ENCODE peak calls at places on chromosomes 7 and 10, in seven cellular contexts. C is omental fat pad; A is left lung; T is CD8-positive, alpha-beta T cell; Z is tibial artery; S is neural crest cell; Q is H1. P is an unnamed sample.

GRCh38 chr7:126398851-126399529 is 853.8 kb downstream of the GRM8 start:
- DNase-seq in S (no peak), T (no peak), A (no peak), Q (no peak), C (no peak), Z (no peak), P (no peak)

GRCh38 chr7:138316421-138317043 is 143.5 kb upstream of the TRIM24 start:
- DNase-seq in Z (no peak), Q (no peak), C (no peak), T (no peak), S (no peak), A (no peak), P (no peak)

GRCh38 chr10:871951-872403 is 59.5 kb downstream of the LARP4B start:
- DNase-seq in S (no peak), T (no peak), A (no peak), Z (no peak), C (no peak), Q (no peak), P (no peak)

GRCh38 chr10:22803201-22803895 is 89.0 kb upstream of the PIP4K2A start:
- DNase-seq in T (no peak), C (no peak), A (no peak), S (no peak), Q (no peak), Z (no peak), P (no peak)

GRCh38 chr10:124653811-124654651 is 90.1 kb downstream of the FAM53B start:
- DNase-seq in A (peak; percentile 53), Z (no peak), Q (no peak), T (no peak), C (no peak), S (no peak), P (no peak)

GRCh38 chr10:99799613-99800012 is 17.2 kb downstream of the ABCC2 start:
- DNase-seq in A (no peak), Z (no peak), S (no peak), Q (no peak), T (no peak), C (no peak), P (no peak)

GRCh38 chr7:92584953-92585352 is 5.2 kb downstream of the FAM133B start:
- DNase-seq in Q (no peak), C (no peak), S (no peak), A (no peak), T (no peak), Z (no peak), P (no peak)

GRCh38 chr10:21523557-21524008 is 1.9 kb downstream of the SKIDA1 start:
- DNase-seq in S (no peak), T (no peak), Q (no peak), Z (no peak), A (no peak), C (no peak), P (peak; percentile 53)

GRCh38 chr7:148503900-148504487 is 86.6 kb upstream of the C7orf33 start:
- DNase-seq in T (no peak), C (no peak), Z (no peak), A (no peak), S (no peak), Q (no peak), P (no peak)

GRCh38 chr7:119999743-120000475 is 273.1 kb upstream of the KCND2 start:
- DNase-seq in Z (no peak), T (no peak), C (no peak), A (no peak), S (no peak), Q (no peak), P (no peak)

GRCh38 chr7:12256025-12256570 is 45.0 kb downstream of the TMEM106B start:
- DNase-seq in S (no peak), C (no peak), T (no peak), Q (no peak), A (no peak), Z (no peak), P (no peak)

GRCh38 chr10:43390333-43390732 is 18.7 kb downstream of the HNRNPF start:
- DNase-seq in A (no peak), T (no peak), Z (no peak), S (no peak), Q (no peak), C (no peak), P (no peak)

GRCh38 chr7:134720091-134720935 is 59.1 kb upstream of the CALD1 start:
- DNase-seq in T (no peak), S (no peak), C (no peak), A (no peak), Z (no peak), Q (no peak), P (no peak)

GRCh38 chr10:133249975-133250754 is 12.5 kb downstream of the VENTX start:
- DNase-seq in Z (no peak), C (no peak), T (no peak), A (no peak), S (no peak), Q (no peak), P (no peak)

GRCh38 chr10:71064413-71065118 is 147.8 kb upstream of the UNC5B start:
- DNase-seq in S (no peak), Q (no peak), T (no peak), C (no peak), Z (no peak), A (no peak), P (no peak)

GRCh38 chr7:106065560-106066500 is 46.3 kb downstream of the SYPL1 start:
- DNase-seq in C (no peak), T (no peak), Q (peak; percentile 42), A (no peak), Z (no peak), S (no peak), P (peak; percentile 65)

GRCh38 chr7:106063692-106064091 is 48.4 kb downstream of the SYPL1 start:
- DNase-seq in Z (no peak), S (no peak), Q (no peak), C (no peak), T (no peak), A (no peak), P (no peak)

GRCh38 chr7:106063039-106063438 is 49.1 kb downstream of the SYPL1 start:
- DNase-seq in T (no peak), S (no peak), A (no peak), Z (no peak), Q (no peak), C (no peak), P (peak; percentile 28)

GRCh38 chr7:106064329-106064728 is 47.8 kb downstream of the SYPL1 start:
- DNase-seq in S (no peak), C (no peak), T (no peak), Z (no peak), A (no peak), Q (no peak), P (peak; percentile 55)

DNA sequence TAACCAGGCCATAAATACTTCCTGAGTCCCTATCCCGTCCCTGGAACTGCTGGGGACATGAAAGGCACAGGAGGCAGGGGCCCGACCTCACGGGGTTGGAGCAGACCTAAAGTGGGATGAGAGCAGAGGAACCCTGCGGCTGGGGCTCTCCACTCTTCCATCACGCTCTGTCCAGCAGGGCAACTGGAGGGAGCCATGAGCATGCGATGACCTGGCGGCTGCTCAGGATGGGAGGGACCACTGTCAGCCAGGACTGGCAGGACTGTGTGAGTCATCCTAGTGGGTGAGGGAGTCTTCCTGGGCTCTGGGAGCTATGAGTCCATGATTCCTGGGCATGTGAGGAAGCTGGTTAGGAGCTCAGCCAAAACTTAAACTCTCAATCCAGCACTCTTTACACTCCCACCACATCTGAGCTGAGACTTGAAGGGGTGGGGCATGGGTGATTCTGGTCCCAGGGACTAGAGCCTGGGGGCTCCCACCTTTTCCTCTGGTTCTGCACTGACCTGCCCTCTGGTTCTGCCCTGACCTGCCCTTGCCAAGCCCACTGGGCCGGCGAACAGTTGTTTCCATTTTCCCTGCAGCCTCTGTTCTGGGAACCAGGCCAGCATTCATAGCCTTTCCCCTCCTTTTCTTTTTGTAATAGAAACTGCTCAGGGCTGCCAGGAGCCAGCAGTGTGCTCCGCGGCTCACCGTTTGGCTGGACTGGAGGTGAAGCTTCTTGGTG is 47.1 kb downstream of the SYPL1 start:
- DNase-seq in Z (peak; percentile 97), C (peak; percentile 63), Q (no peak), T (no peak), S (no peak), A (peak; percentile 81), P (peak; percentile 82)
- TF ChIP-seq CTCF in Z (peak; percentile 32), C (no peak), Q (no peak), T (no peak), S (no peak), A (no peak), P (no peak)

GRCh38 chr10:98135222-98135899 is 904 bp downstream of the R3HCC1L start:
- DNase-seq in A (no peak), S (no peak), Q (no peak), Z (no peak), T (no peak), C (no peak), P (no peak)

GRCh38 chr10:98131615-98132014 is 2.8 kb upstream of the R3HCC1L start:
- DNase-seq in T (no peak), Z (no peak), S (no peak), Q (no peak), C (no peak), A (no peak), P (no peak)

GRCh38 chr10:98134117-98134430 is 383 bp upstream of the R3HCC1L start:
- DNase-seq in S (no peak), C (no peak), Q (no peak), T (no peak), A (no peak), Z (no peak), P (no peak)

GRCh38 chr10:98138031-98138430 is 3.6 kb downstream of the R3HCC1L start:
- DNase-seq in Z (no peak), A (no peak), Q (no peak), T (no peak), S (no peak), C (no peak), P (no peak)

GRCh38 chr10:98134431-98135221 is at the start of gene R3HCC1L:
- DNase-seq in Z (peak; percentile 94), S (peak; percentile 91), C (peak; percentile 68), A (peak; percentile 97), T (peak; percentile 87), Q (peak; percentile 95), P (peak; percentile 95)
- TF ChIP-seq CTCF in Z (no peak), S (no peak), C (no peak), A (no peak), T (no peak), Q (no peak), P (no peak)

DNA sequence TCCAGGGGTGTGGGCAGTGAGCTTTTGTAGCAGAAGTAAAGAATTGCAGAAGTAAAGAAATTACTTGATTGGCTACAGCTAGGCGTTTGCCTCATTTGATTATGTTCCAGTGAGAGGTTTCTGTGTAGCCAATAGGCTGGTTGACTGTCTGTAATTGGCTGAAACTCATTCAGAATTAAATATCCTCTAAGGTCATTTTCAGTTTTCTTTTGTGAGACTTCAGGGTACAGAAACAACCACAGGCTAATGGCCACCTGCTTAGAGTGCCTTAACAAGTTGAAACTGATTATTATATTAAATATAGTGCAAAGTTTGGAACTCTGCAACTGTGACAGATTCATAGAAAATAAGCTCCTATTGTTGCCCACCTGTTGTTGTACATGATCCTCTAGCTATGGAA is 10.6 kb downstream of the SEC61A2 start:
- DNase-seq in T (no peak), C (no peak), Z (no peak), A (no peak), Q (no peak), S (no peak), P (no peak)
- TF ChIP-seq CTCF in T (no peak), C (no peak), Z (no peak), A (no peak), Q (no peak), S (no peak), P (no peak)

DNA sequence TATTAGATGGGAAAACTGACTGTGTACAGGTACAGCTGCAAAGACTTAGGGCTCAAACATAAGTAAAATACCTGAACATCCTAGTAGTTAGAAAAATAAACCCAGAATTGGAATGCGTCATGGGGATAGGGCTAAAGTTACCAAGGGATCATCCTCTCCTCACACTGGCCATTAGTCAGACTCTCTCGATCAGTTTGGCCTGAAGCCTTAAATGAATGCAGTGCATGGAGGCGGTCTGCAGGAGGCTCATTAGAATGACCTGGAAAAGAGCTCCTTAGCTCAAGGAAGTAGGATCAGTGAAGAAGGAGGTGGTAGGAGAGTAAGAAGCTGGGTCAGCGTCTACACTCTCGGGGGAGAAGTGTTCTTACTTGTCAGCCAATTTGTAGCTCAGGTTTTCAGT is 35.3 kb downstream of the DENND2A start:
- DNase-seq in S (no peak), Z (no peak), A (no peak), C (no peak), Q (no peak), T (no peak), P (no peak)
- TF ChIP-seq CTCF in S (no peak), Z (no peak), A (no peak), C (no peak), Q (no peak), T (no peak), P (no peak)